ENCODE peak calls at places on chromosomes 2 and 18, in four cellular contexts. C, N, Y and F are unnamed samples.

GRCh38 chr2:20486571-20486970 is 39.7 kb downstream of the RHOB start:
- DNase-seq in Y (no peak), N (no peak), C (no peak), F (no peak)

GRCh38 chr2:60979231-60979630 is 38.3 kb upstream of the PEX13 start:
- DNase-seq in N (no peak), Y (no peak), C (no peak), F (no peak)

GRCh38 chr2:188665196-188665595 is 309.0 kb upstream of the COL3A1 start:
- DNase-seq in N (peak; percentile 69), Y (no peak), C (no peak), F (peak; percentile 33)

GRCh38 chr2:232340171-232340935 is 38.2 kb upstream of the ALPP start:
- DNase-seq in C (no peak), N (no peak), Y (no peak), F (no peak)

GRCh38 chr2:202870431-202871160 is 970 bp downstream of the ICA1L start:
- DNase-seq in N (peak; percentile 53), Y (no peak), C (peak; percentile 46), F (peak; percentile 51)

GRCh38 chr2:234241656-234242445 is 191.3 kb downstream of the SPP2 start:
- DNase-seq in C (peak; percentile 43), N (peak; percentile 44), Y (no peak), F (peak; percentile 43)

GRCh38 chr2:176665086-176665485 is 395.8 kb downstream of the MTX2 start:
- DNase-seq in C (no peak), Y (no peak), N (no peak), F (no peak)

GRCh38 chr2:150167711-150168110 is 319.8 kb downstream of the RND3 start:
- DNase-seq in Y (no peak), C (peak; percentile 51), N (peak; percentile 72), F (peak; percentile 63)

GRCh38 chr2:111923271-111923670 is 24.9 kb downstream of the MERTK start:
- DNase-seq in Y (no peak), N (no peak), C (peak; percentile 76), F (peak; percentile 40)

GRCh38 chr2:55419236-55419513 is 481 bp downstream of the CCDC88A start:
- DNase-seq in N (peak; percentile 44), C (peak; percentile 39), Y (no peak), F (peak; percentile 39)

GRCh38 chr2:1156526-1156925 is 205.9 kb downstream of the SNTG2 start:
- DNase-seq in C (no peak), N (no peak), Y (no peak), F (no peak)

GRCh38 chr2:11040992-11041391 is 114.3 kb upstream of the SLC66A3 start:
- DNase-seq in N (no peak), Y (no peak), C (no peak), F (no peak)

GRCh38 chr2:65358690-65359400 is 73.6 kb downstream of the SPRED2 start:
- DNase-seq in N (no peak), C (no peak), Y (no peak), F (no peak)

GRCh38 chr2:201363857-201364560 is 6.9 kb upstream of the FLACC1 start:
- DNase-seq in C (peak; percentile 73), N (peak; percentile 73), Y (no peak), F (peak; percentile 64)

GRCh38 chr2:154692927-154693326 is 5.6 kb upstream of the KCNJ3 start:
- DNase-seq in N (peak; percentile 20), C (peak; percentile 2), Y (no peak), F (no peak)

GRCh38 chr2:184419744-184420143 is 178.6 kb upstream of the ZNF804A start:
- DNase-seq in C (no peak), N (no peak), Y (no peak), F (no peak)

GRCh38 chr2:40244251-40245010 is 207.5 kb downstream of the SLC8A1 start:
- DNase-seq in C (peak; percentile 70), Y (no peak), N (peak; percentile 77), F (peak; percentile 61)

GRCh38 chr2:45930396-45930792 is 278.9 kb downstream of the PRKCE start:
- DNase-seq in C (no peak), Y (no peak), N (peak; percentile 70), F (peak; percentile 73)

GRCh38 chr18:1929720-1930119 is 641.6 kb downstream of the METTL4 start:
- DNase-seq in Y (no peak), N (no peak), C (no peak), F (no peak)

GRCh38 chr2:158473719-158474392 is 17.1 kb downstream of the PKP4 start:
- DNase-seq in Y (no peak), C (no peak), N (no peak), F (no peak)

GRCh38 chr2:149715005-149715592 is 127.5 kb upstream of the MMADHC start:
- DNase-seq in C (peak; percentile 57), Y (no peak), N (peak; percentile 78), F (peak; percentile 74)

GRCh38 chr2:171541202-171541884 is 19.1 kb downstream of the CYBRD1 start:
- DNase-seq in Y (no peak), C (no peak), N (no peak), F (no peak)

GRCh38 chr2:64404002-64404731 is 49.8 kb upstream of the LGALSL start:
- DNase-seq in C (peak; percentile 98), N (peak; percentile 99), Y (peak; percentile 13), F (peak; percentile 79)

GRCh38 chr18:32072321-32072720 is 19.4 kb upstream of the RNF138 start:
- DNase-seq in C (no peak), N (peak; percentile 3), Y (no peak), F (no peak)

GRCh38 chr2:120177011-120177621 is 46.1 kb downstream of the TMEM185B start:
- DNase-seq in N (no peak), Y (no peak), C (no peak), F (no peak)
- H3K4me3 ChIP-seq in N (no peak overlapping the region), Y (peak overlapping the region; percentile 41), C (no peak overlapping the region), F (no peak overlapping the region)

GRCh38 chr2:240983996-240984498 is 14.4 kb upstream of the SNED1 start:
- DNase-seq in Y (no peak), C (no peak), N (no peak), F (no peak)
- TF ChIP-seq CTCF in Y (no peak), C (no peak), N (no peak), F (no peak)

GRCh38 chr2:152031747-152032146 is 67.1 kb downstream of the CACNB4 start:
- DNase-seq in Y (no peak), C (no peak), N (no peak), F (no peak)

GRCh38 chr2:152028182-152028862 is 70.5 kb downstream of the CACNB4 start:
- DNase-seq in Y (no peak), C (peak; percentile 44), N (peak; percentile 13), F (no peak)

GRCh38 chr2:152025678-152026287 is 73.1 kb downstream of the CACNB4 start:
- DNase-seq in C (peak; percentile 74), N (peak; percentile 77), Y (peak; percentile 10), F (peak; percentile 70)
- H3K4me3 ChIP-seq in C (peak overlapping the region; percentile 38), N (peak overlapping the region; percentile 47), Y (no peak overlapping the region), F (peak overlapping the region; percentile 40)

DNA sequence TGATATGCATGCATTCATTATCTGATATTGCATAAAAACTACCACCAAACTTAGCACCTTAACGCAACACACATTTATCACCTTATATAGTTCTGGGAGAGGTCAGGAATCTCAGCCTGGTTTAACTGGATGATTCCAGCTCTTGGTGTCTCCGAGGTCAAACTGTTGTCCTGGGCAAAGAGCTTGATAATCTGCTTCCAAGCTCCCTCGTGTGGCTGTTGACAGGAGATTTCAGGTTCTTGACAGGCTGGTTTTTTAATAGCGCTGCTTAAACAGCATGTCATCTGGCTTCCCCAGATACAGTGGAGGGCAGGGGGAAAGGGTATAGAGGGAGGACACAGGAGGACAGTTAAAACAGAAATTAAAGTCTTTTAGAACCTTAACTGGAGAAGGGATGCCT is 785.0 kb downstream of the CNTNAP5 start:
- DNase-seq in C (peak; percentile 23), N (peak; percentile 21), Y (no peak), F (no peak)
- TF ChIP-seq CTCF in C (no peak), N (peak; percentile 6), Y (no peak), F (no peak)